ENCODE peak calls at places on chromosomes 4 and X, in ten cellular contexts. U is HTR-8/SVneo; W is DMS153; K is activated CD4-positive, alpha-beta memory T cell treated with anti-CD3 and anti-CD28 coated beads, Interleukin-2, amount 10 ng/mL, durations not matched to agents 7 days and 5 days; H is H54; L is naive B cell; C is GM23338; D is adipocyte; E is neural progenitor cell; V is fibroblast of mammary gland. Q is an unnamed sample.

GRCh38 chrX:29318051-29318450 is 730.8 kb downstream of the IL1RAPL1 start:
- DNase-seq in D (peak; percentile 71), C (no peak), L (no peak), K (no peak), U (peak; percentile 6), W (no peak), H (no peak), E (no peak), V (peak; percentile 70), Q (no peak)

GRCh38 chr4:3291969-3292570 is 751 bp upstream of the RGS12 start:
- DNase-seq in K (peak; percentile 35), D (peak; percentile 81), V (peak; percentile 11), L (peak; percentile 26), E (peak; percentile 75), U (peak; percentile 59), H (peak; percentile 53), C (peak; percentile 57), W (no peak), Q (no peak)

GRCh38 chr4:140654516-140654855 is 85.7 kb upstream of the UCP1 start:
- DNase-seq in V (no peak), D (peak; percentile 55), H (no peak), K (no peak), U (no peak), W (no peak), L (no peak), E (no peak), C (no peak), Q (no peak)

GRCh38 chr4:111776546-111776945 is 368.7 kb upstream of the FAM241A start:
- DNase-seq in V (peak; percentile 35), D (no peak), W (no peak), K (no peak), C (no peak), L (no peak), E (no peak), H (no peak), U (no peak), Q (no peak)

GRCh38 chr4:125421547-125421946 is 106.8 kb downstream of the FAT4 start:
- DNase-seq in C (no peak), K (no peak), U (no peak), V (no peak), L (no peak), E (no peak), D (no peak), W (no peak), H (no peak), Q (no peak)

GRCh38 chr4:55013431-55013955 is 111.9 kb downstream of the KDR start:
- DNase-seq in L (no peak), H (no peak), W (no peak), V (no peak), C (no peak), K (no peak), D (no peak), E (no peak), U (no peak), Q (no peak)

GRCh38 chrX:45003080-45003479 is 130.1 kb downstream of the KDM6A start:
- DNase-seq in D (no peak), H (no peak), W (no peak), E (no peak), K (no peak), U (no peak), L (no peak), V (no peak), C (no peak), Q (no peak)

GRCh38 chr4:48937033-48937432 is 30.5 kb upstream of the OCIAD2 start:
- DNase-seq in W (no peak), E (no peak), D (no peak), H (no peak), L (no peak), U (no peak), V (no peak), C (no peak), K (no peak), Q (no peak)

GRCh38 chr4:89906787-89907521 is 12.3 kb downstream of the MMRN1 start:
- DNase-seq in U (no peak), C (no peak), H (no peak), L (no peak), D (no peak), W (no peak), K (no peak), E (no peak), V (no peak), Q (no peak)

GRCh38 chrX:27917713-27918500 is 63.3 kb downstream of the DCAF8L1 start:
- DNase-seq in H (no peak), W (no peak), V (no peak), U (no peak), K (no peak), E (no peak), C (no peak), D (no peak), L (no peak), Q (no peak)

GRCh38 chr4:20086768-20087167 is 164.9 kb upstream of the SLIT2 start:
- DNase-seq in W (no peak), U (no peak), D (no peak), V (no peak), E (no peak), C (peak; percentile 13), K (no peak), L (no peak), H (no peak), Q (no peak)

GRCh38 chr4:56979674-56980073 is 978 bp downstream of the POLR2B start:
- DNase-seq in V (peak; percentile 52), D (peak; percentile 35), H (no peak), U (no peak), L (peak; percentile 9), K (peak; percentile 70), E (peak; percentile 37), C (peak; percentile 46), W (no peak), Q (peak; percentile 32)

GRCh38 chrX:56793533-56794320 is 64.7 kb downstream of the NBDY start:
- DNase-seq in K (no peak), C (no peak), W (no peak), D (no peak), U (no peak), E (no peak), H (no peak), V (peak; percentile 28), L (no peak), Q (no peak)

GRCh38 chr4:11650801-11651596 is 222.3 kb upstream of the HS3ST1 start:
- DNase-seq in U (no peak), E (no peak), H (no peak), W (no peak), D (no peak), C (no peak), K (no peak), V (peak; percentile 35), L (no peak), Q (no peak)

GRCh38 chr4:74117024-74117534 is 18.1 kb upstream of the CXCL2 start:
- DNase-seq in K (no peak), V (peak; percentile 98), D (peak; percentile 91), C (no peak), E (no peak), H (no peak), W (peak; percentile 72), U (no peak), L (no peak), Q (no peak)

GRCh38 chrX:148804579-148804978 is 304.2 kb downstream of the AFF2 start:
- DNase-seq in V (no peak), W (no peak), D (no peak), C (no peak), L (no peak), H (no peak), K (no peak), U (no peak), E (no peak), Q (no peak)

GRCh38 chr4:113756005-113756410 is 5.5 kb downstream of the CAMK2D start:
- DNase-seq in U (no peak), E (no peak), K (no peak), D (peak; percentile 69), H (peak; percentile 2), V (peak; percentile 76), W (no peak), C (peak; percentile 11), L (no peak), Q (no peak)

GRCh38 chr4:180947421-180947820 is 1295.8 kb upstream of the TENM3 start:
- DNase-seq in U (no peak), C (no peak), W (peak; percentile 25), V (peak; percentile 45), L (no peak), K (no peak), H (no peak), D (peak; percentile 54), E (peak; percentile 11), Q (no peak)

Q was measured in Jurkat, Clone E6-1.